ENCODE peak calls at places on chromosomes 1 and 21, in eight cellular contexts. T is GM12878, O is A549, N is WTC11, X is SK-N-SH, R is HCT116, E is K562, U is endothelial cell of umbilical vein. M is an unnamed sample.

GRCh38 chr1:231590453-231591198 is 36.0 kb upstream of the DISC1 start:
- DNase-seq in T (no peak), O (peak; percentile 35), N (peak; percentile 48), X (peak; percentile 60), R (peak; percentile 47), E (no peak), U (peak; percentile 78), M (peak; percentile 79)

GRCh38 chr1:230711245-230711644 is 2.7 kb downstream of the AGT start:
- DNase-seq in T (no peak), O (no peak), N (no peak), X (no peak), R (no peak), E (no peak), U (no peak), M (no peak)

GRCh38 chr1:19639999-19640362 is 4.1 kb upstream of the NBL1 start:
- DNase-seq in T (no peak), O (peak; percentile 36), N (no peak), X (no peak), R (no peak), E (no peak), U (no peak), M (no peak)

GRCh38 chr1:49199564-49199963 is 422.9 kb upstream of the BEND5 start:
- DNase-seq in T (no peak), O (no peak), N (no peak), X (no peak), R (no peak), E (no peak), U (no peak), M (no peak)

GRCh38 chr1:25799346-25799720 is 660 bp upstream of the SELENON start:
- DNase-seq in T (no peak), O (no peak), N (no peak), X (peak; percentile 43), R (no peak), E (no peak), U (no peak), M (no peak)

GRCh38 chr1:112686835-112687234 is 12.4 kb downstream of the MOV10 start:
- DNase-seq in T (no peak), O (no peak), N (no peak), X (peak; percentile 3), R (no peak), E (no peak), U (no peak), M (no peak)

GRCh38 chr1:53413175-53414001 is 45.8 kb upstream of the DMRTB1 start:
- DNase-seq in T (peak; percentile 60), O (no peak), N (no peak), X (no peak), R (peak; percentile 85), E (no peak), U (no peak), M (peak; percentile 65)

GRCh38 chr1:2271841-2272655 is 43.9 kb downstream of the SKI start:
- DNase-seq in T (no peak), O (no peak), N (no peak), X (no peak), R (no peak), E (no peak), U (no peak), M (no peak)

GRCh38 chr1:18328803-18329202 is 151.9 kb upstream of the KLHDC7A start:
- DNase-seq in T (no peak), O (no peak), N (no peak), X (peak; percentile 56), R (no peak), E (no peak), U (no peak), M (no peak)

GRCh38 chr1:219567341-219567947 is 45.5 kb downstream of the ZC3H11B start:
- DNase-seq in T (peak; percentile 13), O (no peak), N (no peak), X (peak; percentile 26), R (peak; percentile 21), E (no peak), U (peak; percentile 45), M (peak; percentile 39)

GRCh38 chr1:153288634-153289275 is 24.0 kb downstream of the PGLYRP3 start:
- DNase-seq in T (no peak), O (peak; percentile 71), N (peak; percentile 83), X (peak; percentile 50), R (peak; percentile 27), E (peak; percentile 83), U (no peak), M (peak; percentile 31)

GRCh38 chr21:19322360-19322759 is 918.8 kb upstream of the TMPRSS15 start:
- DNase-seq in T (no peak), O (no peak), N (no peak), X (no peak), R (no peak), E (no peak), U (no peak), M (no peak)

GRCh38 chr1:208000001-208000400 is 89.1 kb upstream of the CD34 start:
- DNase-seq in T (no peak), O (no peak), N (no peak), X (no peak), R (no peak), E (no peak), U (no peak), M (no peak)

GRCh38 chr1:158323866-158324265 is 7.5 kb downstream of the CD1B start:
- DNase-seq in T (no peak), O (no peak), N (no peak), X (no peak), R (no peak), E (no peak), U (no peak), M (no peak)

GRCh38 chr21:42837421-42838211 is 41.7 kb downstream of the WDR4 start:
- DNase-seq in T (no peak), O (no peak), N (peak; percentile 44), X (peak; percentile 43), R (no peak), E (peak; percentile 61), U (no peak), M (no peak)

GRCh38 chr1:168485048-168485447 is 58.7 kb downstream of the XCL2 start:
- DNase-seq in T (no peak), O (no peak), N (no peak), X (no peak), R (no peak), E (no peak), U (no peak), M (no peak)

GRCh38 chr1:193421487-193421886 is 235.1 kb upstream of the B3GALT2 start:
- DNase-seq in T (no peak), O (no peak), N (no peak), X (no peak), R (no peak), E (no peak), U (no peak), M (no peak)

GRCh38 chr1:117308406-117308916 is 58.8 kb upstream of the MAN1A2 start:
- DNase-seq in T (no peak), O (no peak), N (no peak), X (no peak), R (no peak), E (no peak), U (no peak), M (no peak)

DNA sequence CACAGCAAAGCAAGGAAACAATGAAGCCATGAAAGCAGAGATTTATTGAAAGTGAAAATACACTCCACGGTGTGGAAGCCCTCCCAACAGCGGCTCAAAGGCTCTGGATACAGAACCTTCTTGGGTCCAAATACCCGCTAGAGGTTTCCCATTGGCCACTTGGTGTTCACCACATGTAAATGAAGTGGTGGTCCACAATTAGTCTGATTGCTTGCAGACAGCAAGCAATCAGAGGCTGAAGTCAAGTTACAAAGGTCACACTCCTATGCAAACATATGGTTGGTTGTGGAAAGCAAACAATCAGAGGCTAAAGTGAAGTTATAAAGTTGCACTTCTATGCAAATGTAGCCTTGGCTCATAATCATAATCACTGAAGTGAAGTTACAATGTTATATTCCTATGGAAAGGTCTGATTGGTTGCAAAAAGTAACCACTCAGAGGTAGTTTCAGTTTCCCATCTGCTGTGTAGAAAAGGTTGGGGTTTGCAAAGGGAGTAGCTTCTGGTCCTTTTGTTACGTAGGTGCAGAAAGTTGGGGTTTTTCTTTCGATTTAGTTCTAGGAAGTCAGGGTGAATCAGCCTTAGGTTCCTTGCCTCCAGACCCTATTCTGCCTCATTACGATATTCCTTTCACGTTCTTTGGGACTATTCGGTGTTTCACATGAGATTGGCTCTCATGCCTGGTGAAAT is 36.8 kb upstream of the MTF2 start:
- DNase-seq in T (peak; percentile 55), O (no peak), N (no peak), X (no peak), R (no peak), E (no peak), U (no peak), M (no peak)
- TF ChIP-seq MAX in T (no peak), O (no peak), N (no peak), X (no peak), R (no peak), E (no peak), U (no peak), M (no peak)

GRCh38 chr1:27568247-27569087 is 35.5 kb downstream of the AHDC1 start:
- DNase-seq in T (peak; percentile 60), O (peak; percentile 86), N (peak; percentile 93), X (peak; percentile 99), R (peak; percentile 89), E (peak; percentile 98), U (peak; percentile 91), M (peak; percentile 95)
- TF ChIP-seq CTCF in T (peak; percentile 64), O (peak; percentile 80), N (peak; percentile 70), X (peak; percentile 70), R (no peak), E (peak; percentile 87), U (peak; percentile 79), M (peak; percentile 47)

DNA sequence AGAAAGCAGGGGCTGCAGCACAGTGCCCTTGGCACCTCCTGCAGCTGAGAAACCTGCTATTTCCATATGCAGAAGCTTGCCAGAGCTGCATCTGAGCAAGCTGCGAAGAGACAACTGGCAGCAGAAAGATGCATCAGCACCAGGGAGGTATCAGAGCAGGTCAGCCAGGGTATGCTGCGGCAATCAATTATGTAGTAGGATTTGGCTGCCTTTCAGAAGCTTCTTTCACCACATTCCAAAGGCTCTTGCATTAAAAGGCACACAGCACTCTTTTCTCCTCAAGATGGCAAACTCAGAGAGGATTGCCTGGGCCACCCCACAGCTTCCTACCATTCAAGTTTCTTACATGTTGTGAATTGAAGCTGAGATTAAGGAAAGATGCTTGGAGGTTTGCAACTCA is 47.6 kb upstream of the RAP1A start:
- DNase-seq in T (no peak), O (no peak), N (no peak), X (no peak), R (no peak), E (no peak), U (no peak), M (no peak)
- TF ChIP-seq MAX in T (no peak), O (no peak), N (no peak), X (peak; percentile 32), R (no peak), E (no peak), U (no peak), M (no peak)

GRCh38 chr21:26842300-26842699 is 2.9 kb downstream of the ADAMTS1 start:
- DNase-seq in T (no peak), O (no peak), N (no peak), X (no peak), R (no peak), E (no peak), U (no peak), M (no peak)

GRCh38 chr21:26842976-26843911 is 2.0 kb downstream of the ADAMTS1 start:
- DNase-seq in T (no peak), O (no peak), N (peak; percentile 81), X (peak; percentile 72), R (no peak), E (no peak), U (peak; percentile 94), M (no peak)

GRCh38 chr21:26844258-26845065 is 747 bp downstream of the ADAMTS1 start:
- DNase-seq in T (no peak), O (no peak), N (peak; percentile 49), X (peak; percentile 73), R (no peak), E (no peak), U (peak; percentile 51), M (no peak)

GRCh38 chr21:26845066-26845749 is at the start of gene ADAMTS1:
- DNase-seq in T (no peak), O (no peak), N (peak; percentile 88), X (peak; percentile 96), R (no peak), E (no peak), U (peak; percentile 77), M (no peak)

GRCh38 chr21:26843912-26844257 is 1.3 kb downstream of the ADAMTS1 start:
- DNase-seq in T (no peak), O (no peak), N (no peak), X (no peak), R (no peak), E (no peak), U (no peak), M (no peak)
- TF ChIP-seq CTCF in T (no peak), O (no peak), N (no peak), X (no peak), R (no peak), E (no peak), U (no peak), M (no peak)

M was measured in NB4.